ENCODE peak calls at places on chromosomes 4 and X, in five cellular contexts. R, V, Y, N and B are unnamed samples. For H3K9me3, the result is how much of the 10 kb centered on the place peaks cover.

GRCh38 chrX:100931218-100931924 is 2.7 kb upstream of the XKRX start:
- DNase-seq in R (no peak), V (no peak), Y (no peak), N (no peak), B (no peak)

GRCh38 chrX:104641176-104641575 is 75.2 kb downstream of the IL1RAPL2 start:
- DNase-seq in R (no peak), V (no peak), Y (no peak), N (no peak), B (no peak)

GRCh38 chrX:11265352-11265751 is 27.9 kb upstream of the AMELX start:
- DNase-seq in R (no peak), V (no peak), Y (no peak), N (no peak), B (no peak)

GRCh38 chr4:8029689-8030088 is 90.0 kb upstream of the AFAP1 start:
- DNase-seq in R (no peak), V (no peak), Y (no peak), N (no peak), B (no peak)

GRCh38 chr4:156298230-156298629 is 344.6 kb upstream of the CTSO start:
- DNase-seq in R (no peak), V (peak), Y (no peak), N (peak), B (no peak)

GRCh38 chr4:158253350-158253980 is 43.2 kb downstream of the TMEM144 start:
- DNase-seq in R (no peak), V (peak), Y (no peak), N (peak), B (no peak)

GRCh38 chr4:113384600-113384999 is 335.1 kb downstream of the ANK2 start:
- DNase-seq in R (no peak), V (no peak), Y (no peak), N (no peak), B (no peak)

GRCh38 chr4:181688886-181689285 is 554.3 kb upstream of the TENM3 start:
- DNase-seq in R (no peak), V (no peak), Y (no peak), N (no peak), B (no peak)

GRCh38 chr4:8291036-8291682 is 21.6 kb downstream of the HTRA3 start:
- DNase-seq in R (no peak), V (no peak), Y (peak), N (no peak), B (no peak)

GRCh38 chrX:129700536-129700935 is 38.2 kb upstream of the XPNPEP2 start:
- DNase-seq in R (no peak), V (no peak), Y (no peak), N (no peak), B (no peak)

GRCh38 chrX:23478561-23478960 is 143.9 kb downstream of the PTCHD1 start:
- DNase-seq in R (no peak), V (no peak), Y (no peak), N (no peak), B (no peak)

GRCh38 chr4:152264106-152264505 is 271.8 kb downstream of the FBXW7 start:
- DNase-seq in R (no peak), V (no peak), Y (no peak), N (no peak), B (no peak)

GRCh38 chr4:3765271-3766206 is 646 bp upstream of the ADRA2C start:
- DNase-seq in R (no peak), V (peak), Y (no peak), N (peak), B (no peak)

GRCh38 chrX:37745354-37745753 is 34.5 kb upstream of the CYBB start:
- DNase-seq in R (peak), V (peak), Y (peak), N (peak), B (peak)

GRCh38 chrX:38175140-38175539 is 45.5 kb downstream of the SRPX start:
- DNase-seq in R (peak), V (peak), Y (no peak), N (no peak), B (no peak)

GRCh38 chr4:167578906-167579305 is 344.6 kb upstream of the SPOCK3 start:
- DNase-seq in R (no peak), V (peak), Y (no peak), N (no peak), B (no peak)

GRCh38 chrX:118726887-118727685 is at the start of gene IL13RA1:
- DNase-seq in R (no peak), V (peak), Y (peak), N (peak), B (no peak)

GRCh38 chr4:128653514-128654420 is 155.7 kb upstream of the JADE1 start:
- DNase-seq in R (no peak), V (peak), Y (no peak), N (peak), B (no peak)

GRCh38 chr4:119643306-119644042 is 14.9 kb upstream of the PDE5A start:
- DNase-seq in R (no peak), V (no peak), Y (no peak), N (no peak), B (no peak)

GRCh38 chrX:134622813-134623185 is 35.5 kb downstream of the PLAC1 start:
- DNase-seq in R (no peak), V (no peak), Y (no peak), N (no peak), B (no peak)

GRCh38 chr4:152360045-152360410 is 175.9 kb downstream of the FBXW7 start:
- DNase-seq in R (no peak), V (no peak), Y (no peak), N (no peak), B (no peak)

GRCh38 chrX:117134983-117135382 is 672.2 kb upstream of the CT83 start:
- DNase-seq in R (no peak), V (no peak), Y (no peak), N (no peak), B (no peak)

GRCh38 chrX:41759817-41760216 is 35.8 kb downstream of the GPR82 start:
- DNase-seq in R (no peak), V (peak), Y (no peak), N (no peak), B (no peak)

GRCh38 chr4:4884611-4885010 is 25.1 kb downstream of the MSX1 start:
- DNase-seq in R (no peak), V (no peak), Y (no peak), N (no peak), B (no peak)

GRCh38 chr4:94390804-94391410 is 48.3 kb upstream of the HPGDS start:
- DNase-seq in R (no peak), V (peak), Y (no peak), N (no peak), B (no peak)

GRCh38 chrX:134004038-134004437 is 18.6 kb upstream of the GPC3 start:
- DNase-seq in R (no peak), V (no peak), Y (no peak), N (no peak), B (no peak)

GRCh38 chr4:8156617-8157016 is 2.0 kb downstream of the ABLIM2 start:
- DNase-seq in R (no peak), V (no peak), Y (peak), N (no peak), B (no peak)

GRCh38 chrX:154727418-154728323 is 23.2 kb downstream of the GAB3 start:
- DNase-seq in R (no peak), V (no peak), Y (no peak), N (peak), B (no peak)

GRCh38 chr4:10203851-10204250 is 87.3 kb upstream of the WDR1 start:
- DNase-seq in R (no peak), V (no peak), Y (no peak), N (no peak), B (no peak)

GRCh38 chr4:183435803-183436202 is 8.6 kb upstream of the CDKN2AIP start:
- DNase-seq in R (no peak), V (no peak), Y (no peak), N (no peak), B (no peak)

GRCh38 chrX:3262906-3263305 is 83.5 kb downstream of the MXRA5 start:
- DNase-seq in R (no peak), V (no peak), Y (no peak), N (no peak), B (no peak)

GRCh38 chr4:143402776-143403550 is 66.3 kb downstream of the GAB1 start:
- DNase-seq in R (no peak), V (no peak), Y (no peak), N (no peak), B (no peak)

GRCh38 chrX:45669715-45670360 is 469.2 kb upstream of the DIPK2B start:
- DNase-seq in R (no peak), V (no peak), Y (no peak), N (no peak), B (no peak)

GRCh38 chr4:100299019-100299418 is 108.8 kb upstream of the DDIT4L start:
- DNase-seq in R (no peak), V (peak), Y (no peak), N (peak), B (no peak)

GRCh38 chr4:74109894-74110605 is 11.1 kb upstream of the CXCL2 start:
- DNase-seq in R (no peak), V (no peak), Y (no peak), N (no peak), B (no peak)

GRCh38 chrX:17559728-17560379 is 177.4 kb upstream of the SCML1 start:
- DNase-seq in R (no peak), V (peak), Y (no peak), N (no peak), B (no peak)

GRCh38 chr4:25484243-25484721 is 107.2 kb downstream of the ANAPC4 start:
- DNase-seq in R (peak), V (no peak), Y (no peak), N (no peak), B (no peak)

DNA sequence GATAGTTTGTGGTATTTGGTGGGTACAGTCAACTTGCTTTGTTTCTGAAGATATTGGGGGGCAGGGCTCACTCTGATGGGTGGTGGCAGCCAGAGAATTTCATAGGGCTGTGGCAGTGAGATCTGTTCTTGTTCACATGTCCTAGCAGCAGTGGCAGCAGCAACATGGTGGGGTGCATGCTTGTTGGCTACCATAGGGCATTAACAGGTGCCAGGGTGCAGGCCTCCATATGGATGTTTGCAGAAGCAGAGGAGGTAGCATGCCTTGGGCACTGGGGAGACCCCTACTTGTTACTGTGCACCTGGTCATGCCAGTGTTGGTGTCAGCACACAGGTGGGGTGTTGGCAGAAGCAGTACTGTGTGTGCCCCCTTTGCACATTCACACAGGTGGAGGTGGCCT is 96.3 kb upstream of the ZC4H2 start:
- DNase-seq in R (no peak), V (no peak), Y (no peak), N (no peak), B (no peak)
- H3K9me3 ChIP-seq in R (under half), V (under half), Y (under half), N (under half), B (under half)

GRCh38 chr4:26993967-26994366 is 133.3 kb downstream of the STIM2 start:
- DNase-seq in R (no peak), V (no peak), Y (no peak), N (no peak), B (no peak)
- H3K27ac ChIP-seq in R (peak), V (no peak), Y (peak), N (no peak), B (no peak)

DNA sequence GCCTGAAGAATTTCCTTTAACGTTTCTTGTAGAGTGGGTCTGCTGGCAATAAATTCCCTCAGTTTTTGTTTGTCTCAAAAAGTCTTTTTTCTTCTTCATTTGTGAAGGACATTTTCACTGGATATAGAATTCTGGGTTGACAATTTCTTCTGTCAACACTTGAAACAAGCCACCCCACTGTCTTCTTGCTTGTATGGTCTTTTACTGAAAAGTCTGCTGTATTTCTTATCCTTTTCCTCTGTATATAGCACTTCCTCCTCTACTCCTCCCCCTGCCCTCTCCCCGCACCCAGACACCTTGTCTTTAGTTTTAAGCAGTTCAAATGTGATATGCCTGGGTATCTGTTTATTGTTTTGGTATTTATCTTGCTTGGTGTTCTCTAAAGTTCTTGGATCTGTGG is 23.3 kb downstream of the SLC9A7 start:
- DNase-seq in R (no peak), V (no peak), Y (no peak), N (no peak), B (no peak)
- H3K9me3 ChIP-seq in R (under half), V (under half), Y (under half), N (under half), B (under half)

GRCh38 chr4:102824398-102824797 is 3.0 kb downstream of the UBE2D3 start:
- DNase-seq in R (no peak), V (no peak), Y (no peak), N (no peak), B (no peak)

GRCh38 chr4:102825261-102826071 is 1.9 kb downstream of the UBE2D3 start:
- DNase-seq in R (no peak), V (peak), Y (no peak), N (peak), B (no peak)

GRCh38 chr4:102823897-102824296 is 3.5 kb downstream of the UBE2D3 start:
- DNase-seq in R (no peak), V (no peak), Y (no peak), N (no peak), B (no peak)

GRCh38 chr4:102826105-102826889 is 1.1 kb downstream of the UBE2D3 start:
- DNase-seq in R (no peak), V (peak), Y (no peak), N (no peak), B (no peak)

DNA sequence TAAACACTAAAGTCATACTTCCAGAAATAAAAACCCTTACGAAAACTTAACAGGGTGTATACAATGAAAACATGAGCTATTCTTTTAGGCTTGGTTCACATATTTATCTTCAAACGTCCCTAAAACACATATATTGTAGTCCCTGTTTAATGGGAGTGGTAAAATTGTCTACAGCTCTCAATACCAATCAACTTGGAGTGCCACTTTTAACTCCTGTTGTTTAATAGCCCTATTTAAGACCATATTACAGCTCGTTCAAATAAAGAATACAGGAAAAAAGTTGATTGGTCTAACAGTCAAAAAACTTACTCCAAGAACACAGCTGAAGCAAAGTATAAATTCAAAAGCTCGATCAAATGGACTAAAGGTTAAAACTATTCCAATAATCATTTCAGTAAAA is 3.9 kb downstream of the UBE2D3 start:
- DNase-seq in R (no peak), V (no peak), Y (no peak), N (no peak), B (no peak)
- H3K27ac ChIP-seq in R (no peak), V (no peak), Y (peak), N (no peak), B (no peak)

DNA sequence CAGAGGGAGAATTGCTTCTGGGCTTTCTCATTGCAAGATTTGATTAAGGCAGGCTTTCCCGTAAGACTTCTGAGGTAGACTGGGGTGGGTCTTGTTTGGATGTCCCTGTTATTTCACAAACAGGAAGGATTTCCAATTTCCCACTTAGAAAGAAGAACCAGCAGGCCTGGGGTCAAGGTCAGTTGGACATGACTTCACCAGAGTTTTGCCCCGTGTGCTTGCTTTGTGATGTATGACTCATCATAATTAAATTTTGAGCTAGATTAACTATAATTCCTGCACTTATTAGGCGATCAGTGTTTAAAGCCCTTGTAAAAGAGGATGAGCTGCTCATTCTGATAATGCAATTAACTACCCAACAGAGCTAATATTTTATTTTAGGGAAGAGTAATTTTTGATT is 32.8 kb upstream of the ARHGAP36 start:
- DNase-seq in R (no peak), V (no peak), Y (no peak), N (no peak), B (no peak)
- H3K9me3 ChIP-seq in R (under half), V (under half), Y (under half), N (under half), B (under half)

GRCh38 chr4:41185614-41186609 is 28.4 kb downstream of the APBB2 start:
- DNase-seq in R (no peak), V (no peak), Y (no peak), N (no peak), B (no peak)
- H3K27ac ChIP-seq in R (peak), V (no peak), Y (no peak), N (no peak), B (no peak)

GRCh38 chrX:21926116-21926515 is 14.4 kb upstream of the SMS start:
- DNase-seq in R (no peak), V (no peak), Y (no peak), N (no peak), B (no peak)
- H3K9me3 ChIP-seq in R (under half), V (under half), Y (under half), N (under half), B (under half)

DNA sequence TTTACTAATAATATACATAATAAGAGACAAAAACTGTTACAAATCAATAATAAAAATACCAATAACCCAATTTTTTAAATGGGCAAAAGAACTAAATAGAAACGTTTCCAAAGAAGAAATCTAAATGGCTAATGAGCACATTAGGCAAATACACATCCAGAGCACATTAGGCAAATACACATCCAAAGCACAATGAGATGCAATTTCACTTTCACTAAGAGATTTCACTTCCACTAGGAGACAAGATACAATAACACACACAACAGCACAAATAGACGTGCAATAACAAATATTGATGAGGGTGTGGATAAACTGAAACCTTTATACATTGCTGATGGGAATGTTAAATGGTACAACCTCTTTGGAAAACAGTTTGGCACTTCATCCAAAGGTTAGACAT is 250.7 kb downstream of the ARAP2 start:
- DNase-seq in R (no peak), V (no peak), Y (no peak), N (no peak), B (no peak)
- H3K27ac ChIP-seq in R (no peak), V (no peak), Y (no peak), N (no peak), B (no peak)

GRCh38 chrX:149032449-149032848 is 472.7 kb downstream of the IDS start:
- DNase-seq in R (no peak), V (no peak), Y (no peak), N (no peak), B (no peak)
- H3K9me3 ChIP-seq in R (under half), V (under half), Y (under half), N (under half), B (under half)

GRCh38 chr4:1305261-1305711 is 15.6 kb downstream of the MAEA start:
- DNase-seq in R (no peak), V (no peak), Y (peak), N (no peak), B (no peak)
- H3K27ac ChIP-seq in R (no peak), V (no peak), Y (no peak), N (no peak), B (no peak)